ENCODE peak calls at places on chromosomes 4 and X, in six cellular contexts. D is hepatocyte, A is body of pancreas, M is astrocyte of the spinal cord, T is suprapubic skin, V is brain microvascular endothelial cell. Z is an unnamed sample.

GRCh38 chrX:123424546-123424945 is 240.5 kb downstream of the GRIA3 start:
- DNase-seq in M (peak), A (no peak), V (peak), T (no peak), D (no peak), Z (peak)

GRCh38 chr4:2962614-2963184 is 507 bp downstream of the NOP14 start:
- DNase-seq in V (peak), M (no peak), A (no peak), T (no peak), D (peak), Z (peak)

GRCh38 chr4:155758500-155759371 is at the start of gene GUCY1B1:
- DNase-seq in A (peak), V (peak), T (peak), D (peak), M (peak), Z (peak)

GRCh38 chr4:175806741-175807140 is 5.3 kb downstream of the GPM6A start:
- DNase-seq in D (no peak), V (no peak), T (no peak), M (no peak), A (no peak), Z (no peak)

GRCh38 chr4:6357476-6357875 is 87.8 kb downstream of the WFS1 start:
- DNase-seq in T (no peak), V (no peak), D (no peak), M (no peak), A (no peak), Z (no peak)

GRCh38 chr4:110518889-110519490 is 43.0 kb downstream of the ENPEP start:
- DNase-seq in T (no peak), A (peak), M (peak), D (peak), V (peak), Z (peak)

GRCh38 chrX:8726031-8726652 is 5.8 kb downstream of the ANOS1 start:
- DNase-seq in A (no peak), M (no peak), D (no peak), T (no peak), V (no peak), Z (no peak)

GRCh38 chr4:62709618-62710252 is 1509.6 kb downstream of the ADGRL3 start:
- DNase-seq in V (peak), D (peak), A (no peak), M (peak), T (no peak), Z (peak)

GRCh38 chrX:153829799-153830631 is at the start of gene PDZD4:
- DNase-seq in D (no peak), T (no peak), V (no peak), A (no peak), M (no peak), Z (no peak)

GRCh38 chrX:48472851-48473717 is 2.9 kb upstream of the FTSJ1 start:
- DNase-seq in V (no peak), M (peak), T (no peak), A (peak), D (no peak), Z (no peak)

GRCh38 chrX:48473718-48473990 is 2.3 kb upstream of the FTSJ1 start:
- DNase-seq in T (no peak), A (no peak), V (no peak), D (no peak), M (no peak), Z (no peak)

GRCh38 chrX:48475295-48475694 is 704 bp upstream of the FTSJ1 start:
- DNase-seq in M (no peak), T (no peak), D (no peak), A (peak), V (no peak), Z (no peak)

GRCh38 chrX:48474581-48474980 is 1.4 kb upstream of the FTSJ1 start:
- DNase-seq in D (no peak), V (no peak), A (no peak), M (no peak), T (no peak), Z (no peak)

GRCh38 chrX:48474127-48474526 is 1.9 kb upstream of the FTSJ1 start:
- DNase-seq in M (no peak), A (no peak), D (no peak), V (no peak), T (no peak), Z (no peak)
- TF ChIP-seq CTCF in M (peak), A (no peak), D (peak), V (peak), T (no peak), Z (peak)

DNA sequence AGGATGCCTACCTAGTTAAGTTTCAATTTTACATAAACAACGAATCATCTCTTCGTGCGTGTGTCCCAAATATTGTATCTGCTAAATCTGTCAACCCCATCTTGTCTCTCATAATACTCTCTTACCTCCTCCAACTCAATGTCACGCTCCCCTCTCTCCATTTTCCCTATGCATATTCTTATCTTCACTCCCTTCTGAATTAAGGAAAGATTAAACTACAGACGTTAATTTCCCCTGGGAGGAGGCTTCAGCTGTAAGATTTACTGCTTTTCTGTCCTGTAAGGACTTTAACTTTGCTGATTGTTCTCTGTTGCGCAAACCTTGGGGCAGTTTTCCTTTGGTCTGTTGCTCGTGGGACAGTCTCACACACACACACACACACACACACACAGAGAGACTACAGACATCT is 458 bp upstream of the ABCB7 start:
- DNase-seq in D (peak), V (peak), A (no peak), T (no peak), M (no peak), Z (peak)
- H3K4me3 ChIP-seq in D (peak), V (peak), A (peak), T (peak), M (peak), Z (peak)

DNA sequence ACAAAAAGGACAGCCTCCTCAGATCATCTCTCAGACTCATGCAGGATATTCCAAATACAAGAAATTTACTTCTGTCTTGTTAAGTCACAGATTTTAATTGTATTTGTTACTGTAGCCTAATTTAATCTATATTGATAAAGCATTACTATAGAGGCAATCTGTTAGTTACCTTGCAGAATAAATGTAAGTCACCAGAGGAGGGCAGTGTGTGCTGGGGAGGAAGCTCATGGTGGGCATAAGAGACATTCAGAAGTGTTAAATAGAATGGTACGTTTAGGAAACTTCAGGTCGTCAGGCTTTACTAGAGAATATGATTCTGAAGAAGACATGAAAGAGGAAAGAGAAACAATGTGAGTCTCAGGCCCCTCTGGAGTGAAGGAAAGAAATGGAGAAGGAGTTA is 37.3 kb upstream of the INPP4B start:
- DNase-seq in D (peak), M (peak), V (no peak), A (peak), T (no peak), Z (peak)
- TF ChIP-seq CTCF in D (peak), M (peak), V (peak), A (peak), T (no peak), Z (peak)

DNA sequence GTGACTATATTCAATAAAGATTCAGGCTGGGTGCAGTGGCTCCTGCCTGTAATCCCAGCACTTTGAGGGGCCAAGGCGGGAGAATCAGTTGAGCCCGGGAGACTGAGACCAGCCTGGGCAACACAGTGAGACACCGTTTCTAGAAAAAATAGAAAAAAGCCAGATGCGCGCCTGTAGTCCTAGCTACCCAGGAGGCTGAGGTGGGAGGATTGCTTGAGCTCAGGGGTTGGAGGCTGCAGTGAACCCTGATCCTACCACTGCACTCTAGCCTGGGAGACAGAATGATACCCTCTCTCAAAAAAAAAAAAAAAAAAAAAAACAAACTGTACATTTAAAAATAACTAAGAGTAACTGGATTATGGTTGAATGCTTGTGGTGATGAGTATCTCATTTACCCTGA is 1.1 kb downstream of the NUDT6 start:
- DNase-seq in D (no peak), A (no peak), T (no peak), V (no peak), M (no peak), Z (no peak)
- H3K4me3 ChIP-seq in D (peak), A (no peak), T (peak), V (peak), M (peak), Z (peak)

GRCh38 chrX:16990839-16991238 is 44.4 kb downstream of the REPS2 start:
- DNase-seq in T (no peak), M (no peak), A (no peak), V (no peak), D (no peak), Z (no peak)
- TF ChIP-seq CTCF in T (no peak), M (no peak), A (no peak), V (no peak), D (no peak), Z (no peak)

GRCh38 chr4:89055157-89056080 is 1.6 kb downstream of the FAM13A start:
- DNase-seq in T (no peak), V (no peak), M (no peak), D (no peak), A (no peak), Z (no peak)
- H3K4me3 ChIP-seq in T (peak), V (peak), M (peak), D (peak), A (no peak), Z (peak)

GRCh38 chr4:69377562-69377961 is 97.3 kb downstream of the UGT2B28 start:
- DNase-seq in A (peak), M (no peak), D (no peak), T (no peak), V (no peak), Z (no peak)
- TF ChIP-seq CTCF in A (no peak), M (no peak), D (no peak), T (no peak), V (no peak), Z (no peak)

Z was measured in fibroblast of the aortic adventitia.